ENCODE peak calls at places on chromosomes 12 and 14, in seven cellular contexts. One of them, this sample, is unnamed.
A peak's percentile ranks its signal among the peaks of the same experiment; 100 is the strongest.

GRCh38 chr12:57983150-57983857 is 41.9 kb downstream of the ATP23 start:
- DNase-seq in transverse colon: peak; percentile 30
- DNase-seq in esophagus muscularis mucosa: no peak
- DNase-seq in GM12878: no peak
- DNase-seq in ovary: peak; percentile 17
- DNase-seq in sigmoid colon: no peak
- DNase-seq in HepG2: peak; percentile 12
- DNase-seq in this sample: no peak

GRCh38 chr12:48071808-48072207 is 34.1 kb downstream of the SENP1 start:
- DNase-seq in transverse colon: no peak
- DNase-seq in esophagus muscularis mucosa: no peak
- DNase-seq in GM12878: no peak
- DNase-seq in ovary: no peak
- DNase-seq in sigmoid colon: no peak
- DNase-seq in HepG2: no peak
- DNase-seq in this sample: no peak

GRCh38 chr12:50242751-50243191 is 40.5 kb downstream of the LIMA1 start:
- DNase-seq in transverse colon: no peak
- DNase-seq in esophagus muscularis mucosa: no peak
- DNase-seq in GM12878: no peak
- DNase-seq in ovary: no peak
- DNase-seq in sigmoid colon: no peak
- DNase-seq in HepG2: no peak
- DNase-seq in this sample: no peak

GRCh38 chr14:89351958-89352404 is 65.1 kb downstream of the FOXN3 start:
- DNase-seq in transverse colon: no peak
- DNase-seq in esophagus muscularis mucosa: peak; percentile 89
- DNase-seq in GM12878: no peak
- DNase-seq in ovary: no peak
- DNase-seq in sigmoid colon: no peak
- DNase-seq in HepG2: peak; percentile 94
- DNase-seq in this sample: no peak

GRCh38 chr14:103239751-103240150 is 94.3 kb upstream of the EIF5 start:
- DNase-seq in transverse colon: no peak
- DNase-seq in esophagus muscularis mucosa: no peak
- DNase-seq in GM12878: no peak
- DNase-seq in ovary: no peak
- DNase-seq in sigmoid colon: no peak
- DNase-seq in HepG2: no peak
- DNase-seq in this sample: no peak

GRCh38 chr12:76180401-76181277 is 96.2 kb upstream of the NAP1L1 start:
- DNase-seq in transverse colon: no peak
- DNase-seq in esophagus muscularis mucosa: no peak
- DNase-seq in GM12878: no peak
- DNase-seq in ovary: no peak
- DNase-seq in sigmoid colon: no peak
- DNase-seq in HepG2: no peak
- DNase-seq in this sample: no peak

GRCh38 chr14:22388669-22389625 is 200.1 kb downstream of the DAD1 start:
- DNase-seq in transverse colon: no peak
- DNase-seq in esophagus muscularis mucosa: no peak
- DNase-seq in GM12878: no peak
- DNase-seq in ovary: no peak
- DNase-seq in sigmoid colon: no peak
- DNase-seq in HepG2: peak; percentile 67
- DNase-seq in this sample: no peak

GRCh38 chr12:116376354-116377193 is 99.1 kb upstream of the MED13L start:
- DNase-seq in transverse colon: no peak
- DNase-seq in esophagus muscularis mucosa: no peak
- DNase-seq in GM12878: no peak
- DNase-seq in ovary: no peak
- DNase-seq in sigmoid colon: no peak
- DNase-seq in HepG2: no peak
- DNase-seq in this sample: no peak

GRCh38 chr12:106978035-106978800 is 8.7 kb downstream of the MTERF2 start:
- DNase-seq in transverse colon: peak; percentile 78
- DNase-seq in esophagus muscularis mucosa: no peak
- DNase-seq in GM12878: no peak
- DNase-seq in ovary: peak; percentile 80
- DNase-seq in sigmoid colon: peak; percentile 83
- DNase-seq in HepG2: peak; percentile 31
- DNase-seq in this sample: peak; percentile 69

GRCh38 chr14:59333668-59334067 is 131.5 kb downstream of the GPR135 start:
- DNase-seq in transverse colon: no peak
- DNase-seq in esophagus muscularis mucosa: no peak
- DNase-seq in GM12878: no peak
- DNase-seq in ovary: no peak
- DNase-seq in sigmoid colon: peak; percentile 78
- DNase-seq in HepG2: peak; percentile 40
- DNase-seq in this sample: no peak

GRCh38 chr14:22140623-22141022 is 448.4 kb downstream of the DAD1 start:
- DNase-seq in transverse colon: no peak
- DNase-seq in esophagus muscularis mucosa: no peak
- DNase-seq in GM12878: no peak
- DNase-seq in ovary: no peak
- DNase-seq in sigmoid colon: no peak
- DNase-seq in HepG2: no peak
- DNase-seq in this sample: no peak

GRCh38 chr14:72880164-72880563 is 13.7 kb downstream of the DPF3 start:
- DNase-seq in transverse colon: no peak
- DNase-seq in esophagus muscularis mucosa: no peak
- DNase-seq in GM12878: no peak
- DNase-seq in ovary: no peak
- DNase-seq in sigmoid colon: no peak
- DNase-seq in HepG2: no peak
- DNase-seq in this sample: no peak

GRCh38 chr12:98296462-98297079 is 218.8 kb upstream of the TMPO start:
- DNase-seq in transverse colon: no peak
- DNase-seq in esophagus muscularis mucosa: no peak
- DNase-seq in GM12878: no peak
- DNase-seq in ovary: no peak
- DNase-seq in sigmoid colon: no peak
- DNase-seq in HepG2: no peak
- DNase-seq in this sample: no peak

GRCh38 chr12:6872073-6873048 is 742 bp downstream of the SPSB2 start:
- DNase-seq in transverse colon: peak; percentile 91
- DNase-seq in esophagus muscularis mucosa: no peak
- DNase-seq in GM12878: peak; percentile 26
- DNase-seq in ovary: peak; percentile 89
- DNase-seq in sigmoid colon: peak; percentile 91
- DNase-seq in HepG2: peak; percentile 72
- DNase-seq in this sample: peak; percentile 88

GRCh38 chr12:91139981-91140659 is 28.8 kb upstream of the LUM start:
- DNase-seq in transverse colon: no peak
- DNase-seq in esophagus muscularis mucosa: no peak
- DNase-seq in GM12878: no peak
- DNase-seq in ovary: no peak
- DNase-seq in sigmoid colon: no peak
- DNase-seq in HepG2: no peak
- DNase-seq in this sample: no peak

GRCh38 chr14:91307046-91307445 is 62.5 kb upstream of the GPR68 start:
- DNase-seq in transverse colon: no peak
- DNase-seq in esophagus muscularis mucosa: no peak
- DNase-seq in GM12878: no peak
- DNase-seq in ovary: no peak
- DNase-seq in sigmoid colon: no peak
- DNase-seq in HepG2: no peak
- DNase-seq in this sample: no peak

GRCh38 chr14:91308337-91308736 is 63.8 kb upstream of the GPR68 start:
- DNase-seq in transverse colon: no peak
- DNase-seq in esophagus muscularis mucosa: no peak
- DNase-seq in GM12878: no peak
- DNase-seq in ovary: no peak
- DNase-seq in sigmoid colon: no peak
- DNase-seq in HepG2: no peak
- DNase-seq in this sample: no peak

GRCh38 chr14:91306547-91306946 is 62.0 kb upstream of the GPR68 start:
- DNase-seq in transverse colon: no peak
- DNase-seq in esophagus muscularis mucosa: no peak
- DNase-seq in GM12878: no peak
- DNase-seq in ovary: no peak
- DNase-seq in sigmoid colon: no peak
- DNase-seq in HepG2: no peak
- DNase-seq in this sample: no peak

GRCh38 chr14:91305650-91306431 is 61.3 kb upstream of the GPR68 start:
- DNase-seq in transverse colon: no peak
- DNase-seq in esophagus muscularis mucosa: no peak
- DNase-seq in GM12878: no peak
- DNase-seq in ovary: no peak
- DNase-seq in sigmoid colon: no peak
- DNase-seq in HepG2: no peak
- DNase-seq in this sample: no peak

GRCh38 chr14:91307652-91308051 is 63.1 kb upstream of the GPR68 start:
- DNase-seq in transverse colon: no peak
- DNase-seq in esophagus muscularis mucosa: no peak
- DNase-seq in GM12878: no peak
- DNase-seq in ovary: no peak
- DNase-seq in sigmoid colon: no peak
- DNase-seq in HepG2: no peak
- DNase-seq in this sample: no peak
- H3K36me3 ChIP-seq in transverse colon: no peaks in the 10 kb centered on the region
- H3K36me3 ChIP-seq in esophagus muscularis mucosa: peaks cover 25% of the 10 kb centered on the region
- H3K36me3 ChIP-seq in GM12878: peaks cover 56% of the 10 kb centered on the region
- H3K36me3 ChIP-seq in ovary: no peaks in the 10 kb centered on the region
- H3K36me3 ChIP-seq in sigmoid colon: no peaks in the 10 kb centered on the region
- H3K36me3 ChIP-seq in HepG2: peaks cover 49% of the 10 kb centered on the region
- H3K36me3 ChIP-seq in this sample: peaks cover 29% of the 10 kb centered on the region

GRCh38 chr12:42791399-42791798 is 201.9 kb upstream of the PRICKLE1 start:
- DNase-seq in transverse colon: no peak
- DNase-seq in esophagus muscularis mucosa: no peak
- DNase-seq in GM12878: no peak
- DNase-seq in ovary: no peak
- DNase-seq in sigmoid colon: no peak
- DNase-seq in HepG2: no peak
- DNase-seq in this sample: no peak

GRCh38 chr12:42794811-42795210 is 205.3 kb upstream of the PRICKLE1 start:
- DNase-seq in transverse colon: no peak
- DNase-seq in esophagus muscularis mucosa: no peak
- DNase-seq in GM12878: no peak
- DNase-seq in ovary: no peak
- DNase-seq in sigmoid colon: no peak
- DNase-seq in HepG2: no peak
- DNase-seq in this sample: no peak

GRCh38 chr12:42789808-42790760 is 200.5 kb upstream of the PRICKLE1 start:
- DNase-seq in transverse colon: no peak
- DNase-seq in esophagus muscularis mucosa: no peak
- DNase-seq in GM12878: no peak
- DNase-seq in ovary: no peak
- DNase-seq in sigmoid colon: no peak
- DNase-seq in HepG2: no peak
- DNase-seq in this sample: no peak

GRCh38 chr12:42792265-42792664 is 202.7 kb upstream of the PRICKLE1 start:
- DNase-seq in transverse colon: no peak
- DNase-seq in esophagus muscularis mucosa: no peak
- DNase-seq in GM12878: no peak
- DNase-seq in ovary: no peak
- DNase-seq in sigmoid colon: no peak
- DNase-seq in HepG2: no peak
- DNase-seq in this sample: no peak

DNA sequence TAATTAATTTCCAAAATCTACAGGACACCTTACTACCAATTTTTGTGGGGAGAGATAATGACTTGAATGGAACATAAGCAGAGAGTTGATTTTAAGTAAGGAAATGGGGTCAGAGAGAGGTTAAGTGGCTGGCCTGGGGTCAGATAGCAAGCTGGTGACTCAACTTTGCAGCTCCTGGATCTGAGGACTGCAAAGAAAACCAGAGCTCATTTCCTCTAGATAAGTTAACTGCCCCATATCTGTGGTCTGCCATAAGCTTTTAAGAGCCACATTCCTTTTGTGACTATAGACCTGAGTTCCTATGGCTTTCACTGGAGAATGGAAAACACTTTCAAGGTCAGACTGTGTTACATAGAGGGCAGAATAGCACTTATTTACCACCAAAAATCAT is 201.2 kb upstream of the PRICKLE1 start:
- DNase-seq in transverse colon: peak; percentile 9
- DNase-seq in esophagus muscularis mucosa: no peak
- DNase-seq in GM12878: no peak
- DNase-seq in ovary: no peak
- DNase-seq in sigmoid colon: no peak
- DNase-seq in HepG2: no peak
- DNase-seq in this sample: no peak
- TF ChIP-seq EP300 in transverse colon: no peak
- TF ChIP-seq EP300 in esophagus muscularis mucosa: no peak
- TF ChIP-seq EP300 in GM12878: no peak
- TF ChIP-seq EP300 in ovary: no peak
- TF ChIP-seq EP300 in sigmoid colon: no peak
- TF ChIP-seq EP300 in HepG2: no peak
- TF ChIP-seq EP300 in this sample: no peak

DNA sequence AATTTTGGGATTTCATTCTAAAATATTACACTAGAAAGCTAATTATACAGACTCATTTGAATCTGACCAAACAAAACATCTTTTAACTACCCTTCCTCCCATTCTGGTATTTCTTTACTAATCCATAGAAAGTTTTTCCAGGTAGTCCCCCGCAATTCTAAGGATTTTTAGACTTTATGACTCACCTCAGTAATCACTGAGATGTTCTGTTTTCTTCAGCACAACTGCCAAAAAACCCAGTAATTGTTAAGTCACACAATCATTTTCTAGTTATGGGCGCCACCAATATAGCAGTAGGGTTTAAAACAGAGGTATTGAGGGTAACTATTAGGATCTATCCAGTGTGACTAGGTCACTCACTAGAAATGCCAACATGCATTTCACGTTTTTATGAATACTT is 1.6 kb upstream of the ARID4A start:
- DNase-seq in transverse colon: no peak
- DNase-seq in esophagus muscularis mucosa: no peak
- DNase-seq in GM12878: no peak
- DNase-seq in ovary: no peak
- DNase-seq in sigmoid colon: no peak
- DNase-seq in HepG2: no peak
- DNase-seq in this sample: no peak
- H3K27ac ChIP-seq in transverse colon: peak overlapping the region; percentile 100
- H3K27ac ChIP-seq in esophagus muscularis mucosa: peak overlapping the region; percentile 94
- H3K27ac ChIP-seq in GM12878: peak overlapping the region; percentile 97
- H3K27ac ChIP-seq in ovary: peak overlapping the region; percentile 97
- H3K27ac ChIP-seq in sigmoid colon: peak overlapping the region; percentile 95
- H3K27ac ChIP-seq in HepG2: peak overlapping the region; percentile 96
- H3K27ac ChIP-seq in this sample: no peak overlapping the region

DNA sequence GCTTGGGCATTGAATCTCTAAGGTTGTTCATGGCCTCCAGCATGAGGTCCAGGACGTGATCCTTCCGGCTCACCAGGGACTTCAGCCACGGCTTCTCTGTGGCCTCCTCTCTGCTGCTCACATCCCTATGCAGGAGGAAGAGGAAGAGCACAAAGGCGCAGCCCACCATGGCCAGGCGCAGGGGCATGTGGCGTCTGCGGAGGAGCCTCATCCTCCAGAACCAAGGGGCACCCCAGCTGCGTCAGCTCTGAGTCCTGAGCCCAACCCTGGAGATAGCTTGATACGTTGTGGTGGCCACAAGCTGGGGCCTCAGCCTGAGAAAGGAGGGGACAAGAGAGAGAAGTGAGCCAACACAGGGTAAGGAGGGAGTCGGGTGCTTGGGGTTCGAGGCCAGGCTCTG is 11.6 kb downstream of the GALNT6 start:
- DNase-seq in transverse colon: no peak
- DNase-seq in esophagus muscularis mucosa: no peak
- DNase-seq in GM12878: no peak
- DNase-seq in ovary: no peak
- DNase-seq in sigmoid colon: no peak
- DNase-seq in HepG2: no peak
- DNase-seq in this sample: no peak
- H3K36me3 ChIP-seq in transverse colon: no peaks in the 10 kb centered on the region
- H3K36me3 ChIP-seq in esophagus muscularis mucosa: no peaks in the 10 kb centered on the region
- H3K36me3 ChIP-seq in GM12878: peaks cover 18% of the 10 kb centered on the region
- H3K36me3 ChIP-seq in ovary: no peaks in the 10 kb centered on the region
- H3K36me3 ChIP-seq in sigmoid colon: no peaks in the 10 kb centered on the region
- H3K36me3 ChIP-seq in HepG2: no peaks in the 10 kb centered on the region
- H3K36me3 ChIP-seq in this sample: peaks cover 52% of the 10 kb centered on the region

GRCh38 chr14:53882684-53883083 is 73.9 kb downstream of the BMP4 start:
- DNase-seq in transverse colon: no peak
- DNase-seq in esophagus muscularis mucosa: no peak
- DNase-seq in GM12878: no peak
- DNase-seq in ovary: no peak
- DNase-seq in sigmoid colon: no peak
- DNase-seq in HepG2: peak; percentile 81
- DNase-seq in this sample: no peak
- TF ChIP-seq EP300 in transverse colon: no peak
- TF ChIP-seq EP300 in esophagus muscularis mucosa: no peak
- TF ChIP-seq EP300 in GM12878: no peak
- TF ChIP-seq EP300 in ovary: no peak
- TF ChIP-seq EP300 in sigmoid colon: no peak
- TF ChIP-seq EP300 in HepG2: no peak
- TF ChIP-seq EP300 in this sample: no peak

This sample was measured in stomach.